ENCODE peak calls at places on chromosome 10, in six cellular contexts. U is tibial nerve, W is coronary artery, C is fibroblast of lung, K is A549, P is tibial artery. X is an unnamed sample.

GRCh38 chr10:869171-869570 is 62.3 kb downstream of the LARP4B start:
- DNase-seq in W (no peak), U (no peak), P (no peak), K (no peak), C (no peak), X (no peak)

GRCh38 chr10:26696786-26697162 is 727 bp upstream of the PDSS1 start:
- DNase-seq in K (peak), U (peak), P (no peak), W (no peak), C (peak), X (no peak)

GRCh38 chr10:31051703-31052102 is 20.0 kb upstream of the ZNF438 start:
- DNase-seq in K (peak), W (no peak), U (no peak), C (no peak), P (no peak), X (no peak)

GRCh38 chr10:101283762-101284161 is 54.5 kb upstream of the LBX1 start:
- DNase-seq in W (no peak), K (no peak), P (no peak), U (no peak), C (no peak), X (no peak)

GRCh38 chr10:78071857-78072179 is 38.2 kb downstream of the RPS24 start:
- DNase-seq in P (no peak), U (no peak), K (no peak), W (no peak), C (no peak), X (no peak)

GRCh38 chr10:19819419-19820033 is 3.3 kb downstream of the PLXDC2 start:
- DNase-seq in U (peak), W (no peak), K (peak), P (no peak), C (peak), X (no peak)

GRCh38 chr10:30391266-30391665 is 42.2 kb upstream of the MTPAP start:
- DNase-seq in W (no peak), P (no peak), C (no peak), U (no peak), K (no peak), X (no peak)

GRCh38 chr10:96275685-96276418 is 4.5 kb upstream of the BLNK start:
- DNase-seq in W (no peak), P (peak), C (no peak), K (no peak), U (no peak), X (no peak)

GRCh38 chr10:35447693-35448407 is 111.5 kb downstream of the CCNY start:
- DNase-seq in U (no peak), K (peak), W (no peak), P (no peak), C (peak), X (no peak)
- H3K4me3 ChIP-seq in U (no peak), K (peak), W (peak), P (no peak), C (no peak), X (no peak)

DNA sequence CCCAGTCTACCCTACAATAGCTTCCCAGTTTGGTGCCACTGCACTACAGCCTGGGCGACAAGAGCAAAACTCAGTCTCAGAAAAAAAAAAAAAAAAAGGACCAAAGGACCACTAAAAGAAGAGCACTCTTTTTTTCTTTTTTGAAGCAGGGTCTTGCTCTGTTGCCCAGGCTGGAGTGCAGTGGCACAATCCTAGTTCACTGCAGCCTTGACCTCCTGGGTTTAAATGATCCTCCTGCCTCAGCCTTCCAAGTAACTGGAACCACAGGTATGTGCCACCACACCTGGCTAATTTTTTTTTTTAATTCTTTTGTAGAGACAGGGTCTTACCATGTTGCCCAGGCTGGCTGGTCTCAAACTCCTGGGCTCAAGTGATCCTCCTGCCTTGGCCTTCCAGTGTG is 14.0 kb downstream of the PLAU start:
- DNase-seq in C (no peak), P (no peak), K (no peak), U (no peak), W (no peak), X (no peak)
- H3K27ac ChIP-seq in C (no peak), P (no peak), K (no peak), U (no peak), W (no peak), X (no peak)

DNA sequence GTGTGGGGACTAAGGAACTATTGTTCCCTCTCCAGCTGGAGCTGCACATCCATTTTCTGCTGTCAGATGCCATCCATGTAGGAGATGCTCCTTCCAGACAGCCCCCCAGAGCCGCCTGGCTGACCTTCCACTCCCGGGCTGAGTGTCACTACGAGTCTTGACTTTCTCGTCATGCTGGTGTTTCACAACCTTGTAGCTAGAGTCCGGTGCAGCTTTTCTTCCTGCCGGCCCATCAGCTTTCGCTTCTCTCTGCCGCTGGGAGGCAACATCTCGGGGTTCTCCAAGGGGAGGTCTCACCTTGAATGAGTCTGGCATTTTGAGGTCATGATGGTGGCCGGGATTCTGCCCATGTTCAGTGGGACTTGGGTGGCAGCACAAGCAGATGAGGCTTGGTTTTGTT is 285.2 kb downstream of the CAMK1D start:
- DNase-seq in W (no peak), C (no peak), K (no peak), U (no peak), P (no peak), X (no peak)
- TF ChIP-seq CTCF in W (no peak), C (no peak), K (no peak), U (no peak), P (no peak), X (no peak)

GRCh38 chr10:29105516-29106215 is 183.2 kb upstream of the LYZL1 start:
- DNase-seq in W (no peak), P (no peak), K (peak), C (peak), U (no peak), X (no peak)
- H3K4me3 ChIP-seq in W (no peak), P (no peak), K (peak), C (no peak), U (no peak), X (no peak)

GRCh38 chr10:17200885-17201164 is 647 bp downstream of the TRDMT1 start:
- DNase-seq in C (peak), U (peak), K (peak), P (peak), W (no peak), X (peak)

GRCh38 chr10:17203416-17203815 is 1.9 kb upstream of the TRDMT1 start:
- DNase-seq in K (no peak), P (no peak), U (no peak), W (no peak), C (no peak), X (no peak)

GRCh38 chr10:17201165-17202013 is at the start of gene TRDMT1:
- DNase-seq in P (peak), W (peak), U (peak), K (peak), C (peak), X (peak)

GRCh38 chr10:17200035-17200884 is 1.2 kb downstream of the TRDMT1 start:
- DNase-seq in K (no peak), P (no peak), W (no peak), C (no peak), U (no peak), X (no peak)

DNA sequence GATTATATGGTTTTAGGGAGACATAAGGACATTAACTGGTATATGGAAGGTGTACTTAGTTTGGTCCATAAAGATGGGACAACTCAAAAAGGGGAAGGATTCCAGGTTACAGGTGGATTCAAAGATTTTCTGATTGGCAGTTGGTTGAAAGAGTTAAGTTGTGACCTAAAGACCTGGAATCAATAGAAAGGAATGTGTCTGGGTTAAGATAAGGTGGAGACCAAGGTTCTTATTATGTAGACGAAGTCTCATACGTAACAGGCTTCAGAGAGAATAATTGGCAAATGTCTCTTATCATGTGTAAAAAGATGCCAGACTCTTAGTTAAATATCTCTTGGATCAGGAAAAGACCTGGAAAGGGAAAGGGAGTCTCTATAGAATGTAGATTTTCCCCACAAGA is 1.0 kb upstream of the TRDMT1 start:
- DNase-seq in P (no peak), K (no peak), U (no peak), C (no peak), W (no peak), X (no peak)
- H3K27ac ChIP-seq in P (peak), K (peak), U (peak), C (peak), W (peak), X (no peak)

DNA sequence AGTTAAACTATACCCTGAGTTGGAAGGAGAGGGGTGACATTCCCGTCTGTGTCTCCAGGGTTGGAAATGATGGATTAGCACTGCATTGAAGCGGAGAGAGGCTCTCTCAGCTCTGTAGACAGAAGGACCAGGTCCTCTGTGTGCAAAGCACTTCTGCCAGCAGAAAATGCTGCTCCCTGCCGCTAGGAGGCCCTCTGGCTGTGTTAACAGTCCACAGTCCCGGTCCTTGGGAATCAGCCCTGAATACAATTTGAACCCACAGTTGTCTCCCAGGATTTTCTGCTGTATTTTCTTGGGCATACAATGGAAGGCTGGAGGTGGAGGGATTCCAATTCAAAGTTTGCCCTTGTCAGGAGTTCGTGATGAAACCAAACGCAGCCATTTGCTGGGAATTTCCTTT is 205.1 kb downstream of the GLRX3 start:
- DNase-seq in K (no peak), P (no peak), U (no peak), W (no peak), C (no peak), X (no peak)
- TF ChIP-seq CTCF in K (no peak), P (no peak), U (no peak), W (no peak), C (no peak), X (peak)

GRCh38 chr10:120945182-120945581 is 94.0 kb downstream of the WDR11 start:
- DNase-seq in P (no peak), C (no peak), K (no peak), U (no peak), W (no peak), X (no peak)

GRCh38 chr10:120944586-120945125 is 93.5 kb downstream of the WDR11 start:
- DNase-seq in W (no peak), C (no peak), U (no peak), K (no peak), P (no peak), X (no peak)

GRCh38 chr10:120941468-120941867 is 90.3 kb downstream of the WDR11 start:
- DNase-seq in C (no peak), K (no peak), U (no peak), W (no peak), P (no peak), X (no peak)

GRCh38 chr10:120943542-120943941 is 92.4 kb downstream of the WDR11 start:
- DNase-seq in C (no peak), U (no peak), K (no peak), W (no peak), P (no peak), X (no peak)

DNA sequence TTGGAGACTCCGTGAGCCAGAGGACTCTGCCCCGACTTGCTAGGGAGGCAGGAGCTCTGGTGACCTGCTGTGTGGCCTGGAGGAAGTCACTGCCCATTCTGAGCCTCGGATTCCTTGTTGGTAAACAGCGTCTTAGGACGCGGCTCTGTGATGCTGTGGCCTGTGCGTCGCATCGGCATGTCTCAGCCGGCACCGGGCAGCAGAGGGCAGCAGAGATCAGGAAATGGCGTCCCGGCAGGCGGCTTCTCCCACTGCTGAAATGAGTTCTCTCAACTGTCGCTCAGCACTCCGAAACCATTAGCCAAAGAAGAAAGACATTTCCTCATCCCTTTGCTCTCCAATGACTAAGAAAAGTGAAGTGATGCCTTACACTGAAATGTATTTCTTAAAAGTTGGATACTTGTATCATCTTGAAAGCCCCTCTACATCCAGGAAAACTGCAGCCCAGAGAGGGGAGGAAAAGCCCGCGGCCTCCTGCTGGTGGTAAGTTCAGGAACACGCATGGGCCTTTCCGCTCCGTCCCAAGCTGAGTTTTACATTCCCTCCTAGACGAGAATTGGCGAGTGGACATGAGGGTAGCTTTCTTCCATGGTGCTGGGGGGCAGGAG is 91.7 kb downstream of the WDR11 start:
- DNase-seq in W (no peak), K (peak), P (peak), C (peak), U (peak), X (peak)
- H3K4me3 ChIP-seq in W (peak), K (no peak), P (no peak), C (no peak), U (no peak), X (peak)

DNA sequence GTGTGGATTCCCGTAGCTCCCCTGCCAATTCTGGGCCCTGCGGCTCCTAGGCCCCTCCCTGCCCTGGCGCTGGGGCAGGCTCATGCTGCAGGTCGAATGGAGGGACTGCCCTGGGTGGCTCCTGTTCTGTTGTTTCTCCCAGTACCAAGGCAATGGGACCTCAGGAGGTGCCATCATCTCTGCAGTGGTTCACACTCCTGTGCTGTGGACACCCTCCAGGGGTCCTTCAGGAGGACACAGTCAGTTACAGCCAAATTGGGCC is 138.3 kb downstream of the ZMIZ1 start:
- DNase-seq in W (no peak), P (no peak), U (no peak), C (no peak), K (no peak), X (no peak)
- H3K27ac ChIP-seq in W (no peak), P (no peak), U (no peak), C (no peak), K (no peak), X (no peak)

X was measured in dorsolateral prefrontal cortex.